ENCODE peak calls at places on chromosomes 7 and 10, in six cellular contexts. H is stomach, J is body of pancreas, L is A549, R is upper lobe of left lung, D is transverse colon. Z is an unnamed sample. For H3K4me1, the result is how much of the 10 kb centered on the place peaks cover.

GRCh38 chr10:7046615-7047014 is 364.2 kb downstream of the SFMBT2 start:
- DNase-seq in H (no peak), R (no peak), D (no peak), L (no peak), J (no peak), Z (no peak)

GRCh38 chr10:36254191-36254590 is 612.1 kb upstream of the FZD8 start:
- DNase-seq in R (peak), H (peak), J (peak), L (no peak), D (peak), Z (peak)

GRCh38 chr10:8677642-8678041 is 623.2 kb downstream of the GATA3 start:
- DNase-seq in D (no peak), R (no peak), J (no peak), H (no peak), L (no peak), Z (no peak)

GRCh38 chr10:49117366-49117905 is 2.1 kb upstream of the VSTM4 start:
- DNase-seq in R (no peak), H (no peak), J (no peak), D (no peak), L (no peak), Z (no peak)

GRCh38 chr10:55374060-55374459 is 573.0 kb upstream of the PCDH15 start:
- DNase-seq in R (no peak), D (no peak), H (no peak), J (peak), L (no peak), Z (peak)

GRCh38 chr10:11687357-11687771 is 54.8 kb upstream of the ECHDC3 start:
- DNase-seq in L (no peak), R (no peak), H (no peak), J (no peak), D (no peak), Z (no peak)

GRCh38 chr10:102113956-102114857 is 6.0 kb downstream of the LDB1 start:
- DNase-seq in R (no peak), J (no peak), D (peak), L (no peak), H (peak), Z (peak)

GRCh38 chr10:24251547-24251946 is 42.6 kb downstream of the KIAA1217 start:
- DNase-seq in H (no peak), L (no peak), D (no peak), J (peak), R (no peak), Z (no peak)

GRCh38 chr7:130145424-130146106 is 59.6 kb downstream of the TMEM209 start:
- DNase-seq in R (no peak), H (no peak), L (no peak), J (no peak), D (no peak), Z (no peak)

GRCh38 chr10:102631525-102632393 is 12.5 kb upstream of the TRIM8 start:
- DNase-seq in D (no peak), L (no peak), J (no peak), R (no peak), H (no peak), Z (no peak)

GRCh38 chr7:115066634-115067033 is 144.7 kb downstream of the MDFIC start:
- DNase-seq in R (no peak), L (no peak), H (no peak), D (no peak), J (no peak), Z (no peak)

GRCh38 chr7:16847381-16847860 is 34.4 kb downstream of the AGR3 start:
- DNase-seq in L (peak), D (peak), J (peak), H (peak), R (peak), Z (no peak)

GRCh38 chr10:44980309-44981171 is 1.9 kb upstream of the DEPP1 start:
- DNase-seq in L (no peak), R (peak), H (no peak), J (peak), D (no peak), Z (peak)

GRCh38 chr7:129612112-129613015 is 844 bp downstream of the NRF1 start:
- DNase-seq in D (peak), J (peak), H (peak), L (peak), R (peak), Z (peak)

GRCh38 chr10:132111871-132112341 is 46.2 kb downstream of the JAKMIP3 start:
- DNase-seq in H (peak), D (no peak), R (peak), L (no peak), J (no peak), Z (peak)

GRCh38 chr10:94137747-94138146 is 144.0 kb downstream of the PLCE1 start:
- DNase-seq in H (no peak), L (no peak), D (no peak), R (no peak), J (no peak), Z (no peak)

GRCh38 chr10:100330128-100330527 is at the start of gene PKD2L1:
- DNase-seq in H (no peak), L (no peak), J (no peak), R (no peak), D (no peak), Z (no peak)

GRCh38 chr7:137245890-137246289 is 97.6 kb downstream of the PTN start:
- DNase-seq in J (no peak), L (no peak), D (no peak), R (no peak), H (no peak), Z (no peak)

GRCh38 chr10:70688828-70689227 is 16.5 kb downstream of the ADAMTS14 start:
- DNase-seq in L (no peak), J (no peak), D (no peak), H (no peak), R (no peak), Z (no peak)

GRCh38 chr7:15130666-15131541 is 228.4 kb upstream of the DGKB start:
- DNase-seq in D (no peak), R (no peak), H (no peak), J (no peak), L (peak), Z (no peak)

GRCh38 chr7:39720586-39720985 is 97.2 kb downstream of the RALA start:
- DNase-seq in D (peak), H (peak), J (peak), R (peak), L (no peak), Z (no peak)

GRCh38 chr10:71600856-71601255 is 118.7 kb downstream of the C10orf105 start:
- DNase-seq in L (no peak), D (no peak), J (no peak), H (no peak), R (peak), Z (peak)

GRCh38 chr7:52962402-52962801 is 73.0 kb upstream of the POM121L12 start:
- DNase-seq in D (no peak), H (no peak), J (no peak), R (no peak), L (no peak), Z (no peak)

DNA sequence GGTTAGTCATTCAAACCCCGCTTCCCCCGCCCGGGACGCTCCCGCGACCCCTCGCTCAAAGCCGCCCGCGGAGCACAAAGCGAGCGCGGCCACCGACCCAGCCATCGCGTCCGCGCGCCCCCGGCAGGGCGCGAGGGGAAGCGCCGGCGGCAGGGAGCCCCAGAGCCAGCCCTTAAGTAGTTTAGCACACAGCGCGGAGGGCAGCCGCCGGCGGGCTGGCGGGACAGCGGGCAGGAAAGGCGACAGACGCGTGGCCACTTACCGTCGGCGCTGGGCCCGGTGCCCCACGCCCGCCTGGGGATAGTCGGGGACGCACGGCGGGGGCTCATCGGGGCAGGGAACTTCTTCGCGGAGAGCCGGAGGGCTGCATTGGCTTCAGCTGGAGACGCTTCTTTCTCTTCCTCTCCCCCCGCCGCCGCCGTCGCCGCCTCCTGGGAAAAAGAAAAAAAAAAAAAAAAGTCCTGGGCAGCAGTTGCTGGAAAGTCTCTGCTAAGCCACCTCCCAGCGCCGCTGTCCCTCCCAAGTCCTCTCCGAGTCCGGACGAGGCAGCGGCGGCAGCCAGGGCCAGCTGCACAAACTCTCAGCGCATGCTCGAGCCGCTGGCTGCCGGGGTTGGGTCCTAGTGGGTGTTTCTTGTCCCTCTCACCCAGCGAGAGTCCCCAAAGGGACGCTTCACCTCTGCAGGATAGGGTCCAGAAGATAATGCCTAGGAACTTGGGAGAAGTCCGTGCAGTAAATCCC is at the start of gene TSPAN12:
- DNase-seq in R (peak), H (peak), D (peak), J (peak), L (peak), Z (peak)
- TF ChIP-seq POLR2A in R (no peak), H (no peak), D (peak), J (peak), L (no peak), Z (no peak)

GRCh38 chr7:44131173-44132009 is 8.0 kb upstream of the POLD2 start:
- DNase-seq in R (no peak), H (no peak), L (no peak), D (no peak), J (peak), Z (no peak)
- H3K4me1 ChIP-seq in R (under half), H (under half), L (under half), D (under half), J (under half), Z (under half)

DNA sequence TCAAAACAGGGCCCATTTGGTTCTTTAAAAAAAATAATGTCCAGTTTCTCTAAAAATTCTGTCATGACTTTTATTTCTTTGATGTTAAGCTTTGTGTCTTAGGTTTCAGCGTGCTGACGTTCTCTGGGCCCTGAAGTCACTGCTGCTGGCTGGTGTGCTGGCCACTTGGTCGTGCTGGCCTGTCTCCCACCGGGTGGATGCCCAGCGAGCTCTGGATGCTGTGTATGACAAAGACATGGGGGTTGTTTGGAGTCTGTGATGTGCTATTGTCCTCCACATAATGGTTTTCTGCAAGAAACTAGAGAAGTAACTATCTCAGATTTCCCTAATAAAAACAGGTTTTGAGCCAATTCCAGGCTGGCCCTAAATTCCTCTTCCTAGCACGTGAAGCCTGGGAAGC is 9.5 kb upstream of the IDI2 start:
- DNase-seq in J (no peak), D (no peak), R (no peak), L (no peak), H (no peak), Z (no peak)
- H3K27ac ChIP-seq in J (no peak), D (no peak), R (no peak), L (no peak), H (no peak), Z (no peak)

GRCh38 chr7:87648316-87648715 is 20.1 kb downstream of the RUNDC3B start:
- DNase-seq in J (no peak), L (no peak), H (no peak), D (no peak), R (no peak), Z (no peak)

GRCh38 chr7:87658553-87658952 is 30.4 kb downstream of the RUNDC3B start:
- DNase-seq in J (no peak), H (no peak), D (no peak), R (no peak), L (no peak), Z (no peak)

GRCh38 chr7:87653178-87653577 is 25.0 kb downstream of the RUNDC3B start:
- DNase-seq in L (no peak), D (no peak), R (no peak), J (no peak), H (no peak), Z (no peak)
- TF ChIP-seq POLR2A in L (no peak), D (no peak), R (no peak), J (no peak), H (no peak), Z (no peak)